ENCODE peak calls at places on chromosomes 4 and X, in six cellular contexts. N is AG10803, J is lower leg skin, B is ovary, K is esophagus squamous epithelium, M is AG04450. L is an unnamed sample.

GRCh38 chr4:138235419-138235952 is 6.7 kb downstream of the SLC7A11 start:
- DNase-seq in K (no peak), B (no peak), N (peak), M (peak), J (no peak), L (no peak)

GRCh38 chr4:63663870-63664269 is 745.4 kb downstream of the TECRL start:
- DNase-seq in K (no peak), M (no peak), B (no peak), N (no peak), J (no peak), L (no peak)

GRCh38 chrX:1336331-1337143 is at the start of gene IL3RA:
- DNase-seq in N (peak), B (no peak), K (no peak), M (no peak), J (peak), L (no peak)

GRCh38 chr4:128386761-128387599 is 99.4 kb upstream of the PGRMC2 start:
- DNase-seq in B (peak), M (peak), N (peak), J (peak), K (peak), L (no peak)

GRCh38 chr4:3009422-3009821 is 46.1 kb downstream of the GRK4 start:
- DNase-seq in K (no peak), J (no peak), M (no peak), N (peak), B (no peak), L (peak)

GRCh38 chrX:52574416-52575275 is 57.8 kb upstream of the XAGE1B start:
- DNase-seq in K (no peak), M (peak), B (no peak), J (peak), N (peak), L (no peak)

GRCh38 chr4:17492058-17492741 is 19.7 kb downstream of the QDPR start:
- DNase-seq in J (no peak), M (no peak), B (no peak), K (no peak), N (peak), L (no peak)

GRCh38 chr4:8013976-8014726 is 74.5 kb upstream of the AFAP1 start:
- DNase-seq in M (no peak), J (no peak), K (no peak), B (no peak), N (no peak), L (no peak)

GRCh38 chr4:142846105-142846728 is at the start of gene INPP4B:
- DNase-seq in J (no peak), N (peak), B (peak), M (peak), K (no peak), L (peak)

GRCh38 chr4:166195101-166195500 is 322.1 kb downstream of the TLL1 start:
- DNase-seq in M (no peak), N (no peak), J (no peak), B (no peak), K (no peak), L (no peak)

GRCh38 chr4:134278675-134279074 is 77.1 kb upstream of the PABPC4L start:
- DNase-seq in N (no peak), M (no peak), K (no peak), B (no peak), J (no peak), L (no peak)

GRCh38 chrX:12999422-12999821 is 24.5 kb downstream of the TMSB4X start:
- DNase-seq in B (no peak), N (no peak), K (no peak), M (no peak), J (no peak), L (no peak)

GRCh38 chrX:41518127-41518840 is 71.1 kb downstream of the NYX start:
- DNase-seq in N (no peak), M (no peak), K (no peak), B (no peak), J (no peak), L (no peak)

GRCh38 chr4:172515266-172515879 is 653.2 kb upstream of the GALNT7 start:
- DNase-seq in N (no peak), J (no peak), M (peak), B (no peak), K (no peak), L (no peak)

GRCh38 chrX:55041514-55041913 is 10.7 kb upstream of the ALAS2 start:
- DNase-seq in N (no peak), J (no peak), K (no peak), M (no peak), B (no peak), L (no peak)

GRCh38 chr4:24121395-24122175 is 231.7 kb upstream of the PPARGC1A start:
- DNase-seq in K (no peak), J (no peak), M (no peak), N (no peak), B (no peak), L (no peak)

GRCh38 chr4:121675715-121676114 is 21.1 kb downstream of the ANXA5 start:
- DNase-seq in B (no peak), N (peak), K (no peak), M (no peak), J (no peak), L (no peak)

GRCh38 chr4:17494258-17494657 is 17.6 kb downstream of the QDPR start:
- DNase-seq in N (peak), K (no peak), M (no peak), J (no peak), B (no peak), L (no peak)

GRCh38 chr4:169250796-169251195 is 20.0 kb downstream of the SH3RF1 start:
- DNase-seq in J (no peak), M (no peak), K (no peak), B (no peak), N (no peak), L (no peak)

GRCh38 chr4:1133033-1133432 is 19.7 kb upstream of the RNF212 start:
- DNase-seq in N (no peak), K (no peak), J (no peak), M (no peak), B (no peak), L (no peak)

GRCh38 chrX:9902651-9903050 is 64.5 kb upstream of the CLDN34 start:
- DNase-seq in J (no peak), K (no peak), M (no peak), B (no peak), N (no peak), L (no peak)

GRCh38 chr4:139454111-139454600 is at the start of gene RAB33B:
- DNase-seq in N (peak), J (peak), B (no peak), K (no peak), M (peak), L (no peak)

GRCh38 chr4:139452000-139452399 is 1.9 kb upstream of the RAB33B start:
- DNase-seq in N (no peak), M (no peak), J (no peak), B (no peak), K (no peak), L (no peak)

GRCh38 chr4:139454646-139455045 is 725 bp downstream of the RAB33B start:
- DNase-seq in M (no peak), K (no peak), B (no peak), J (no peak), N (no peak), L (no peak)

GRCh38 chr4:139453041-139453370 is 915 bp upstream of the RAB33B start:
- DNase-seq in N (no peak), B (no peak), J (peak), K (no peak), M (no peak), L (no peak)

GRCh38 chr4:139453371-139454110 is 380 bp upstream of the RAB33B start:
- DNase-seq in B (peak), J (peak), K (peak), M (peak), N (peak), L (peak)
- TF ChIP-seq CTCF in B (no peak), J (no peak), K (no peak), M (no peak), N (no peak), L (no peak)

DNA sequence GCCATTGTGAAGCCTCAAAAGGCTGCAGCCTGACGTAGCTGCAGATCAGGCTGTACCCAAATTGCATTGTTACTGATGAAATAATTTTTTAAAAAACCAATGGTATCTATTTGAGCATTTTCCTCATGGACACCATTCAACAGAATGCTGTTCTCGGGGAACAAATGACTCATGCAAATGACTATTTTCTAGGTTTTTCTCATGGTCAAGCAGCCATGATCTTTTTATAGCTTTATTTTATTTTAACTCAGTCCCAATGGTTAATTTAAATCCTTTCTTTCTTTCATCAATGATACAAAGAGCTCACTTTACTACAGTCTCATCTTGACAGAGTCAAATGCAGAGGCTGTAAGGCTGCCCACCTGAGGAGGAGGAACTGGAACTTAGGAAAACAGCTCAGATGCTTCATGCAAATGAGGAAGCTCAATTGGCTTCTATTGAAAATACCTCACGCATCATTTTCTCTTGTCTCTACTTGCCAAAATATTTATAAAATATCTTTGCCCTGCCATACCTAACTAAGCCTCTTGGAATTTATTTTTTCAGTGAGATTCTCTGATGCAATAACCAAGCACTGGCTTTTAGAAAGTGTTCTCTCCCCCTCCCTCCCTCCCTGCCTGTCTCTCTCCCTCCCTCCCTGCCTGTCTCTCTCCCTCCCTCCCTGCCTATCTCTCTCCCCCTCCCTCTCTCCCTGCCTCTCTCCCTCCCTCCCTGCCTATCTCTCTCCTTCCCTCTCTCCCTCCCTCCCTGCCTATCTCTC is 81.0 kb downstream of the SORBS2 start:
- DNase-seq in N (peak), M (no peak), K (no peak), B (no peak), J (no peak), L (no peak)
- TF ChIP-seq CTCF in N (peak), M (no peak), K (no peak), B (no peak), J (no peak), L (no peak)

GRCh38 chrX:119539872-119540271 is 25.3 kb downstream of the STEEP1 start:
- DNase-seq in M (no peak), J (no peak), B (no peak), N (no peak), K (no peak), L (no peak)
- TF ChIP-seq CTCF in M (no peak), J (no peak), B (no peak), N (no peak), K (no peak), L (no peak)

DNA sequence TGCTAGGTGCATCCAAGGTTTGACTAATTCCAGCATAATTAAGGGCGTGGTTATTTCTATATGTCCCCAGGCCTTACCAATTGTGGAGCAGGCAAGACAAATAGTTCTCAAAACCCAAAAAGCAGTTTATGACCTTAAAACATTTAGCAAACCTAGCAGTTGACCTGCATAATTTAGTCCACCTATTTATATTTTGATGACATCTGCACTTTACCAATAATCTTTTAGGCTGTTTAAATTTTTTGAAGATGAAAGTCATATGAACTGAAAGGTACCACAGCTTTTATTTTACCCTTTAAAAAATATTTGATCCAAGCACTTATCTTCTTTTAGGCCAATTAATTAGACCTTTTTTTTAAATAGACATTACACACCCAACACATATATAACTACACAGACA is 9.8 kb upstream of the ASIC5 start:
- DNase-seq in J (no peak), N (no peak), B (no peak), K (no peak), M (no peak), L (no peak)
- TF ChIP-seq CTCF in J (no peak), N (no peak), B (no peak), K (no peak), M (no peak), L (no peak)

DNA sequence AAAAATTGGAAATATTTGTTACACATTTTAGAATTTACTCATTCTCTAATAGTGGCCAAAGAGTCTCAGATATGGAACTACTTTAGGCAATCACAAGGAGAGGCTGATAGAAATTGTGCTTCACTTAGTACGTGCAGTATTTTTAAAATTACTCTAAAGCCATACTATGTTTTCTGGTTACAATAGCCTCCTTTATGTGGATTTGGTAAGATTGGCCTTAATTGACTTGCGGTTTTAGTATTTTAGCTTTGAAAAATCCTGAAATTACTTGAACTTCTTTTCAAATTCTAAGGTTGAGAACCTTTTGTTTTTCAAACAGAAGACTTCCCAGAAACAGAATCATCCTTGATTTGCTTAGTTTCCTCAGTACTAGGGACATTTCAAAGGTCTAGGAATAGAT is 215.2 kb downstream of the SLC4A4 start:
- DNase-seq in M (no peak), K (no peak), J (no peak), N (no peak), B (no peak), L (no peak)
- TF ChIP-seq CTCF in M (no peak), K (no peak), J (no peak), N (no peak), B (no peak), L (no peak)

GRCh38 chr4:177033130-177033529 is 240.4 kb upstream of the VEGFC start:
- DNase-seq in M (no peak), B (no peak), J (no peak), K (no peak), N (no peak), L (no peak)
- TF ChIP-seq CTCF in M (peak), B (no peak), J (no peak), K (no peak), N (no peak), L (peak)

GRCh38 chr4:106010761-106011160 is 115.5 kb downstream of the NPNT start:
- DNase-seq in N (no peak), J (no peak), B (no peak), K (no peak), M (no peak), L (no peak)

DNA sequence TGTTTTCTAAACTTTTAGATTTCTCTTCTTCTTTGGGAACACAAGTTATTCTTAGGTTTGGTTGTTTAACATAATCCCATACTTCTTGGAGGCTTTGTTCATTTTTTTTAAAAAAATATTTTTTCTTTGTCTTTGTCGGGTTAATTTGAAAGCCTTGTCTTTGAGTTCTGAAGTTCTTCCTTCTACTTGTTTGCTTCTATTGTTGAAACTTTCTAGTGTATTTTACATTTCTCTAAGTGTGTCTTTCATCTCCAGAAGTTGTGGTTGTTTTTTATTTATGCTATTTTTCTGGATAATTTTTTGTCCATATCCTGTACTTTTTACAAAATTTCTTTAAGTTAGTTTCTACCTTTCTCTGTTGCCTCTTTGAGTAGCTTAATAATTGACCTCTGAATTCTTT is 116.1 kb downstream of the NPNT start:
- DNase-seq in N (no peak), B (no peak), M (no peak), J (no peak), K (no peak), L (no peak)
- TF ChIP-seq CTCF in N (no peak), B (no peak), M (no peak), J (no peak), K (no peak), L (no peak)